ENCODE peak calls at places on chromosomes 2 and 18, in five cellular contexts. K, V, N, J and U are unnamed samples.

GRCh38 chr18:56807883-56808282 is 156.7 kb downstream of the WDR7 start:
- DNase-seq in K (no peak), V (no peak), N (no peak), J (no peak), U (no peak)

GRCh38 chr2:127656569-127657231 is 10.7 kb downstream of the GPR17 start:
- DNase-seq in K (peak), V (no peak), N (no peak), J (no peak), U (no peak)

GRCh38 chr2:164605295-164605694 is 16.0 kb downstream of the GRB14 start:
- DNase-seq in K (no peak), V (no peak), N (no peak), J (no peak), U (no peak)

GRCh38 chr18:46502444-46502843 is 154.6 kb downstream of the LOXHD1 start:
- DNase-seq in K (peak), V (peak), N (no peak), J (no peak), U (peak)

GRCh38 chr2:202883987-202884675 is 12.6 kb upstream of the ICA1L start:
- DNase-seq in K (no peak), V (no peak), N (no peak), J (peak), U (no peak)

GRCh38 chr2:30361751-30362394 is 85.2 kb upstream of the LCLAT1 start:
- DNase-seq in K (no peak), V (no peak), N (no peak), J (no peak), U (no peak)

GRCh38 chr2:182642328-182642727 is 73.7 kb upstream of the DNAJC10 start:
- DNase-seq in K (peak), V (peak), N (peak), J (peak), U (peak)

GRCh38 chr2:146527166-146527565 is 1317.7 kb upstream of the ACVR2A start:
- DNase-seq in K (no peak), V (no peak), N (no peak), J (peak), U (no peak)

GRCh38 chr2:72036173-72036545 is 111.5 kb downstream of the CYP26B1 start:
- DNase-seq in K (no peak), V (no peak), N (no peak), J (no peak), U (no peak)

GRCh38 chr18:59902180-59902992 is 2.6 kb downstream of the PMAIP1 start:
- DNase-seq in K (no peak), V (no peak), N (no peak), J (peak), U (no peak)

GRCh38 chr2:158189526-158189925 is 87.8 kb downstream of the UPP2 start:
- DNase-seq in K (no peak), V (no peak), N (no peak), J (no peak), U (no peak)

GRCh38 chr2:86621290-86621943 is 2.2 kb downstream of the RNF103 start:
- DNase-seq in K (no peak), V (no peak), N (no peak), J (no peak), U (no peak)

GRCh38 chr2:119692310-119692709 is 13.3 kb downstream of the TMEM177 start:
- DNase-seq in K (peak), V (no peak), N (no peak), J (no peak), U (no peak)

GRCh38 chr2:167675906-167676305 is 571.5 kb downstream of the STK39 start:
- DNase-seq in K (no peak), V (no peak), N (no peak), J (no peak), U (peak)

GRCh38 chr2:25250331-25251031 is 82.1 kb upstream of the POMC start:
- DNase-seq in K (no peak), V (peak), N (peak), J (peak), U (peak)